ENCODE peak calls at places on chromosomes 12 and 14, in seven cellular contexts. One of them, this sample, is unnamed.

GRCh38 chr14:81427348-81428058 is 27.4 kb upstream of the STON2 start:
- DNase-seq in ovary: peak; percentile 18
- DNase-seq in stimulated activated CD4-positive, alpha-beta T cell treated with anti-CD3 and anti-CD28 coated beads, Interleukin-12 subunit alpha, Interleukin-12 subunit beta, amount 100 ng/mL, for 4 hours: no peak
- DNase-seq in HT-29: no peak
- DNase-seq in renal cortical epithelial cell: no peak
- DNase-seq in psoas muscle: peak; percentile 72
- DNase-seq in neuronal stem cell: no peak
- DNase-seq in this sample: no peak

GRCh38 chr12:3496964-3497363 is 6.0 kb downstream of the PRMT8 start:
- DNase-seq in psoas muscle: no peak
- DNase-seq in renal cortical epithelial cell: no peak
- DNase-seq in stimulated activated CD4-positive, alpha-beta T cell treated with anti-CD3 and anti-CD28 coated beads, Interleukin-12 subunit alpha, Interleukin-12 subunit beta, amount 100 ng/mL, for 4 hours: no peak
- DNase-seq in ovary: no peak
- DNase-seq in neuronal stem cell: no peak
- DNase-seq in HT-29: peak; percentile 69
- DNase-seq in this sample: no peak

GRCh38 chr14:95652690-95653089 is 33.5 kb upstream of the TCL1B start:
- DNase-seq in renal cortical epithelial cell: no peak
- DNase-seq in HT-29: no peak
- DNase-seq in psoas muscle: no peak
- DNase-seq in stimulated activated CD4-positive, alpha-beta T cell treated with anti-CD3 and anti-CD28 coated beads, Interleukin-12 subunit alpha, Interleukin-12 subunit beta, amount 100 ng/mL, for 4 hours: no peak
- DNase-seq in neuronal stem cell: no peak
- DNase-seq in ovary: no peak
- DNase-seq in this sample: no peak

GRCh38 chr12:46110928-46111699 is 120.7 kb upstream of the SCAF11 start:
- DNase-seq in HT-29: peak; percentile 32
- DNase-seq in ovary: no peak
- DNase-seq in psoas muscle: no peak
- DNase-seq in stimulated activated CD4-positive, alpha-beta T cell treated with anti-CD3 and anti-CD28 coated beads, Interleukin-12 subunit alpha, Interleukin-12 subunit beta, amount 100 ng/mL, for 4 hours: no peak
- DNase-seq in renal cortical epithelial cell: no peak
- DNase-seq in neuronal stem cell: no peak
- DNase-seq in this sample: no peak

GRCh38 chr12:120144215-120144614 is 27.7 kb upstream of the RAB35 start:
- DNase-seq in renal cortical epithelial cell: no peak
- DNase-seq in HT-29: no peak
- DNase-seq in neuronal stem cell: no peak
- DNase-seq in psoas muscle: no peak
- DNase-seq in stimulated activated CD4-positive, alpha-beta T cell treated with anti-CD3 and anti-CD28 coated beads, Interleukin-12 subunit alpha, Interleukin-12 subunit beta, amount 100 ng/mL, for 4 hours: no peak
- DNase-seq in ovary: no peak
- DNase-seq in this sample: no peak

GRCh38 chr12:108446766-108447165 is 68.3 kb upstream of the FICD start:
- DNase-seq in HT-29: no peak
- DNase-seq in psoas muscle: no peak
- DNase-seq in ovary: no peak
- DNase-seq in neuronal stem cell: no peak
- DNase-seq in stimulated activated CD4-positive, alpha-beta T cell treated with anti-CD3 and anti-CD28 coated beads, Interleukin-12 subunit alpha, Interleukin-12 subunit beta, amount 100 ng/mL, for 4 hours: no peak
- DNase-seq in renal cortical epithelial cell: no peak
- DNase-seq in this sample: peak; percentile 65

GRCh38 chr12:88247241-88247643 is 105.1 kb downstream of the TMTC3 start:
- DNase-seq in ovary: no peak
- DNase-seq in renal cortical epithelial cell: peak; percentile 79
- DNase-seq in stimulated activated CD4-positive, alpha-beta T cell treated with anti-CD3 and anti-CD28 coated beads, Interleukin-12 subunit alpha, Interleukin-12 subunit beta, amount 100 ng/mL, for 4 hours: no peak
- DNase-seq in neuronal stem cell: no peak
- DNase-seq in psoas muscle: no peak
- DNase-seq in HT-29: peak; percentile 54
- DNase-seq in this sample: peak; percentile 85

GRCh38 chr14:100126401-100126800 is 33.0 kb downstream of the DEGS2 start:
- DNase-seq in renal cortical epithelial cell: no peak
- DNase-seq in psoas muscle: no peak
- DNase-seq in ovary: no peak
- DNase-seq in neuronal stem cell: no peak
- DNase-seq in HT-29: no peak
- DNase-seq in stimulated activated CD4-positive, alpha-beta T cell treated with anti-CD3 and anti-CD28 coated beads, Interleukin-12 subunit alpha, Interleukin-12 subunit beta, amount 100 ng/mL, for 4 hours: no peak
- DNase-seq in this sample: no peak

GRCh38 chr14:94893411-94894160 is 123.7 kb upstream of the GSC start:
- DNase-seq in HT-29: no peak
- DNase-seq in stimulated activated CD4-positive, alpha-beta T cell treated with anti-CD3 and anti-CD28 coated beads, Interleukin-12 subunit alpha, Interleukin-12 subunit beta, amount 100 ng/mL, for 4 hours: no peak
- DNase-seq in ovary: no peak
- DNase-seq in neuronal stem cell: peak; percentile 6
- DNase-seq in psoas muscle: no peak
- DNase-seq in renal cortical epithelial cell: no peak
- DNase-seq in this sample: no peak

GRCh38 chr12:48787791-48788521 is 933 bp downstream of the ADCY6 start:
- DNase-seq in HT-29: peak; percentile 16
- DNase-seq in renal cortical epithelial cell: no peak
- DNase-seq in stimulated activated CD4-positive, alpha-beta T cell treated with anti-CD3 and anti-CD28 coated beads, Interleukin-12 subunit alpha, Interleukin-12 subunit beta, amount 100 ng/mL, for 4 hours: no peak
- DNase-seq in ovary: no peak
- DNase-seq in psoas muscle: no peak
- DNase-seq in neuronal stem cell: no peak
- DNase-seq in this sample: peak; percentile 44

GRCh38 chr12:76784600-76785051 is 20.7 kb downstream of the ZDHHC17 start:
- DNase-seq in HT-29: no peak
- DNase-seq in neuronal stem cell: no peak
- DNase-seq in ovary: no peak
- DNase-seq in renal cortical epithelial cell: peak; percentile 7
- DNase-seq in stimulated activated CD4-positive, alpha-beta T cell treated with anti-CD3 and anti-CD28 coated beads, Interleukin-12 subunit alpha, Interleukin-12 subunit beta, amount 100 ng/mL, for 4 hours: no peak
- DNase-seq in psoas muscle: no peak
- DNase-seq in this sample: peak; percentile 88

GRCh38 chr12:98417303-98417702 is 98.1 kb upstream of the TMPO start:
- DNase-seq in HT-29: no peak
- DNase-seq in ovary: no peak
- DNase-seq in psoas muscle: no peak
- DNase-seq in renal cortical epithelial cell: no peak
- DNase-seq in stimulated activated CD4-positive, alpha-beta T cell treated with anti-CD3 and anti-CD28 coated beads, Interleukin-12 subunit alpha, Interleukin-12 subunit beta, amount 100 ng/mL, for 4 hours: no peak
- DNase-seq in neuronal stem cell: no peak
- DNase-seq in this sample: peak; percentile 38